ENCODE peak calls at places on chromosomes 6 and 20, in five cellular contexts. A is CD8-positive, alpha-beta memory T cell; X is neuronal stem cell; B is mammary epithelial cell; I is SJSA1. Q is an unnamed sample. For H3K4me1 and H3K9me3, the result is how much of the 10 kb centered on the place peaks cover.

GRCh38 chr6:29760328-29760727 is 37.1 kb downstream of the HLA-F start:
- DNase-seq in B (no peak), X (no peak), A (no peak), I (no peak), Q (no peak)

GRCh38 chr6:69812746-69813427 is 16.1 kb upstream of the LMBRD1 start:
- DNase-seq in I (no peak), A (no peak), X (no peak), B (no peak), Q (no peak)

GRCh38 chr6:69894578-69895347 is 28.4 kb downstream of the COL19A1 start:
- DNase-seq in A (no peak), X (no peak), I (no peak), B (peak), Q (peak)

GRCh38 chr6:151075943-151076555 is 163.7 kb upstream of the AKAP12 start:
- DNase-seq in A (no peak), I (no peak), X (no peak), B (peak), Q (no peak)

GRCh38 chr6:134546962-134547645 is 229.2 kb upstream of the SGK1 start:
- DNase-seq in X (no peak), A (no peak), I (no peak), B (no peak), Q (no peak)

GRCh38 chr20:7772376-7772775 is 167.9 kb downstream of the HAO1 start:
- DNase-seq in B (peak), I (no peak), A (no peak), X (no peak), Q (peak)

GRCh38 chr6:50610562-50610961 is 102.8 kb upstream of the TFAP2D start:
- DNase-seq in I (no peak), A (no peak), B (no peak), X (no peak), Q (no peak)

GRCh38 chr6:169997930-169998218 is 246.5 kb downstream of the ERMARD start:
- DNase-seq in X (no peak), I (peak), A (no peak), B (no peak), Q (no peak)

GRCh38 chr20:58497911-58498310 is 17.3 kb downstream of the APCDD1L start:
- DNase-seq in I (no peak), X (no peak), B (no peak), A (no peak), Q (no peak)

GRCh38 chr6:150004101-150004782 is 21.1 kb downstream of the RAET1L start:
- DNase-seq in X (no peak), I (no peak), B (no peak), A (peak), Q (no peak)

GRCh38 chr6:7828123-7828522 is 82.5 kb downstream of the TXNDC5 start:
- DNase-seq in A (no peak), I (no peak), B (no peak), X (no peak), Q (no peak)

GRCh38 chr6:26157150-26157837 is 70.1 kb downstream of the HFE start:
- DNase-seq in X (peak), B (no peak), I (peak), A (peak), Q (peak)

GRCh38 chr20:58392286-58392685 is 3.3 kb downstream of the VAPB start:
- DNase-seq in B (no peak), A (no peak), X (no peak), I (no peak), Q (no peak)

GRCh38 chr20:1204061-1204460 is 807 bp downstream of the C20orf202 start:
- DNase-seq in A (no peak), X (no peak), I (peak), B (no peak), Q (no peak)

GRCh38 chr6:33172307-33173227 is 19.7 kb downstream of the COL11A2 start:
- DNase-seq in X (peak), I (no peak), B (peak), A (no peak), Q (peak)

GRCh38 chr6:25027221-25027916 is 91.6 kb upstream of the RIPOR2 start:
- DNase-seq in A (peak), X (no peak), I (no peak), B (no peak), Q (no peak)

GRCh38 chr6:131740161-131740560 is 29.3 kb upstream of the CTAGE9 start:
- DNase-seq in A (no peak), X (no peak), B (no peak), I (peak), Q (no peak)

GRCh38 chr20:34566978-34567884 is 8.7 kb downstream of the MAP1LC3A start:
- DNase-seq in I (no peak), X (no peak), A (no peak), B (no peak), Q (no peak)

GRCh38 chr20:57941572-57942381 is 232.0 kb upstream of the PMEPA1 start:
- DNase-seq in I (no peak), X (no peak), A (no peak), B (peak), Q (no peak)

GRCh38 chr6:760982-761955 is 68.3 kb upstream of the EXOC2 start:
- DNase-seq in I (peak), B (no peak), A (no peak), X (no peak), Q (no peak)
- H3K4me3 ChIP-seq in I (peak), B (no peak), A (no peak), X (no peak), Q (peak)

GRCh38 chr6:111855775-111856174 is 17.5 kb downstream of the FYN start:
- DNase-seq in B (no peak), I (no peak), A (no peak), X (no peak), Q (peak)
- H3K4me1 ChIP-seq in B (under half), I (under half), A (half or more), X (under half), Q (half or more)

GRCh38 chr6:167667204-167668018 is 159.3 kb upstream of the AFDN start:
- DNase-seq in A (no peak), B (no peak), I (no peak), X (no peak), Q (no peak)
- H3K9me3 ChIP-seq in A (under half), B (under half), I (under half), X (under half), Q (under half)

GRCh38 chr6:19691465-19692167 is 145.6 kb upstream of the ID4 start:
- DNase-seq in B (no peak), A (no peak), I (no peak), X (peak), Q (peak)
- H3K4me3 ChIP-seq in B (no peak), A (no peak), I (peak), X (peak), Q (peak)

DNA sequence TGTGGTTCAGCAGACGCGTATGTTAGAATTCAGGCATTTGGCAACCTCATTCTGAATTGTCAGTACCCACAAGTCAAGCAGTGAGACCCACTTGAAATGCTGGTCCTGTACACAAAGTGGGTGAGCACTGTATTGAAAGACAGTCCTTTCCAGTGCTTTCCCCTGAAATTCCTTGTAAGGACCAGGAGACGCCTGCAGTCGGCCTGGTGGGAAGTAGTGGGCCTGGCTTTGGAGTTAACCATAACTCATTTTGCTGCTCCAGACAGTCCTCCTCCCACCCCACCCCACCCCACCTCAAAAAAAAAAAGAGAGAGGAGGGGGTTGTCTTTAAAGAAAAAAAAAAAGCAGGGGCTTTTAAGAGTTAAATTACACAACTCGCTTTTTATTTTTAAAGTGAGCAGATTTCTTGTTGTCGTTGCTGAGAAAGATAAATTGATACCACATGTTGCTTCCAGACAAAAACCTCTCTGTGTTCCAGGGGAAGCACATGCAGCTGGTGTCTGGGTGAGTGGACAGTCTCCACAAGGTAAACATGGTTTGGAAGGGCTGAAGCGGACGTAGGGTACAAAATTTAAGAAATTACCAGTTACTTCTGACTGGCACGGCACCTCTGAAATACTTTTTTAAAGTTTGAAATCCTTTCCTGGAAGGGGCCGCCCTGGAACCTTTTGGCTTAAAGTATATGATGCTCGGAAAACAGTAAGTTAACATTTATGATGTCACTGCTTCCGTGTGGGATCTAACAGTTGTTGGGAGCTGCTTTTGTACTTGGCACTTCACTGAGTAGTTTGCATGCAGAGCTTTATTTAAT is 95.3 kb downstream of the FOXO3 start:
- DNase-seq in B (no peak), X (no peak), I (no peak), A (no peak), Q (peak)
- H3K4me1 ChIP-seq in B (under half), X (under half), I (half or more), A (under half), Q (half or more)

GRCh38 chr6:117629119-117629518 is 26.8 kb upstream of the GOPC start:
- DNase-seq in B (no peak), I (no peak), X (no peak), A (no peak), Q (no peak)

GRCh38 chr6:117624869-117625481 is 22.7 kb upstream of the GOPC start:
- DNase-seq in B (no peak), I (no peak), A (no peak), X (no peak), Q (no peak)

GRCh38 chr6:117627533-117627932 is 25.2 kb upstream of the GOPC start:
- DNase-seq in X (no peak), I (no peak), A (no peak), B (no peak), Q (no peak)
- H3K9me3 ChIP-seq in X (under half), I (under half), A (under half), B (under half), Q (under half)

DNA sequence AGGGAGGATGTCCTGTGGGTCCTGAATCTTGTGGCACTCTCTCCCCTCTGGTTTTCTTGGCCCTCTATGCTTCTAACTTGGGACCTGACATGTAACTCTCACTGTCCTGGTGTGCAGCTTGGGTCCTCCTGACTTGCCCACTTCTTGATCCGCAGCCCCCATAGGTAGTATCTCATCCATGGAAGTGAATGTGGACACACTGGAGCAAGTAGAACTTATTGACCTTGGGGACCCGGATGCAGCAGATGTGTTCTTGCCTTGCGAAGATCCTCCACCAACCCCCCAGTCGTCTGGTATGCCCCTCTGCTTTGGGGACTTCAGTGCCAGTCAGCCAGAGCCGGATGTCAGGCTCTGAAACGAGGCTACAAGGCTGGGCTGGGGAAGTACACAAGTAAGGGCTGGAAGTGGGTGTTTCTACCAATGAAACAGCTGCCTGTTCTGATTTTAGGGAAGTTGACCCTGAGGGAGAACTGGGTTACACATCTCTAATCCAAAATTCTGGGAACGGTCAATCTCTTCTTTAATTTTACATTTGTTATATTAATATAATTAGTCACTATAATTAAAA is 641 bp downstream of the DBNDD2 start:
- DNase-seq in A (no peak), B (no peak), X (no peak), I (no peak), Q (no peak)
- H3K4me3 ChIP-seq in A (no peak), B (no peak), X (no peak), I (no peak), Q (no peak)

DNA sequence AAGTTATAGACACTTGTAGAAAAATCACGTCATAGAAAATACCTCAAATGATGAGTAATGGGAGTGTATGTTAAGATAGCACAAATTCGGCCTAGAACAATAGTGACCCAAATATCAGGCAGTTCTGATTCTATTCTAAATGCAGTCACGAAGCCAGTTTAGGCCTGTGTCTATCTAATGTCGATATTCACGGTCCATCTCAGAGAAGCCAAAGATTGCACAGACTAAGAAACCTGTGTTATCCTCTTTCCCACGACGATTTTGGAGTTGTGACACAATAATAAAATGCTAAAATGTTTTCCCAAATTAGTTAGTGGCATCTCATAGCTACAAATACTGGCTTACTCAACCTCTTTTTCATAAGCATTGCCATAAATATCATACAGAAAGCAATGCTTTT is 4.0 kb downstream of the HIVEP2 start:
- DNase-seq in X (no peak), I (no peak), A (no peak), B (no peak), Q (no peak)
- H3K4me1 ChIP-seq in X (under half), I (under half), A (half or more), B (under half), Q (under half)

Q was measured in adipocyte.